ENCODE peak calls at places on chromosome 17, in five cellular contexts. One of them, this sample, is unnamed.

GRCh38 chr17:47176438-47176837 is 12.7 kb downstream of the CDC27 start:
- DNase-seq in psoas muscle: no peak
- DNase-seq in HCT116: no peak
- DNase-seq in BE2C: no peak
- DNase-seq in uterus: no peak
- DNase-seq in this sample: no peak

GRCh38 chr17:20092973-20093626 is 83.9 kb downstream of the SPECC1 start:
- DNase-seq in psoas muscle: no peak
- DNase-seq in BE2C: no peak
- DNase-seq in uterus: no peak
- DNase-seq in HCT116: no peak
- DNase-seq in this sample: no peak

GRCh38 chr17:40469805-40470675 is 26.8 kb downstream of the IGFBP4 start:
- DNase-seq in BE2C: no peak
- DNase-seq in HCT116: no peak
- DNase-seq in uterus: no peak
- DNase-seq in psoas muscle: no peak
- DNase-seq in this sample: no peak

GRCh38 chr17:64118452-64118979 is 11.4 kb downstream of the ERN1 start:
- DNase-seq in BE2C: no peak
- DNase-seq in psoas muscle: peak; percentile 59
- DNase-seq in uterus: peak; percentile 52
- DNase-seq in HCT116: no peak
- DNase-seq in this sample: no peak

GRCh38 chr17:72460711-72461110 is 339.9 kb downstream of the SOX9 start:
- DNase-seq in psoas muscle: no peak
- DNase-seq in BE2C: no peak
- DNase-seq in HCT116: no peak
- DNase-seq in uterus: no peak
- DNase-seq in this sample: no peak

GRCh38 chr17:37176683-37177082 is 199.1 kb upstream of the C17orf78 start:
- DNase-seq in HCT116: no peak
- DNase-seq in psoas muscle: no peak
- DNase-seq in BE2C: no peak
- DNase-seq in uterus: no peak
- DNase-seq in this sample: no peak

GRCh38 chr17:55453836-55454557 is 32.4 kb upstream of the MMD start:
- DNase-seq in uterus: no peak
- DNase-seq in HCT116: no peak
- DNase-seq in BE2C: no peak
- DNase-seq in psoas muscle: no peak
- DNase-seq in this sample: no peak

GRCh38 chr17:63838586-63839184 is 3.8 kb downstream of the SMARCD2 start:
- DNase-seq in psoas muscle: peak; percentile 98
- DNase-seq in HCT116: no peak
- DNase-seq in uterus: peak; percentile 91
- DNase-seq in BE2C: peak; percentile 71
- DNase-seq in this sample: no peak

GRCh38 chr17:14198013-14198412 is 38.6 kb downstream of the CDRT15 start:
- DNase-seq in BE2C: peak; percentile 59
- DNase-seq in psoas muscle: no peak
- DNase-seq in HCT116: no peak
- DNase-seq in uterus: no peak
- DNase-seq in this sample: no peak

GRCh38 chr17:1724351-1724868 is at the start of gene WDR81:
- DNase-seq in psoas muscle: peak; percentile 97
- DNase-seq in BE2C: peak; percentile 86
- DNase-seq in HCT116: peak; percentile 48
- DNase-seq in uterus: peak; percentile 91
- DNase-seq in this sample: peak; percentile 85

GRCh38 chr17:79919164-79919585 is 79.9 kb upstream of the CBX4 start:
- DNase-seq in BE2C: no peak
- DNase-seq in uterus: peak; percentile 61
- DNase-seq in HCT116: no peak
- DNase-seq in psoas muscle: peak; percentile 97
- DNase-seq in this sample: no peak

GRCh38 chr17:31248986-31249385 is 48.1 kb downstream of the OMG start:
- DNase-seq in HCT116: no peak
- DNase-seq in BE2C: no peak
- DNase-seq in psoas muscle: no peak
- DNase-seq in uterus: no peak
- DNase-seq in this sample: no peak

GRCh38 chr17:39619786-39620101 is 7.0 kb upstream of the PPP1R1B start:
- DNase-seq in BE2C: no peak
- DNase-seq in psoas muscle: no peak
- DNase-seq in uterus: no peak
- DNase-seq in HCT116: no peak
- DNase-seq in this sample: no peak

GRCh38 chr17:78883533-78884131 is 19.4 kb downstream of the CEP295NL start:
- DNase-seq in psoas muscle: peak; percentile 87
- DNase-seq in uterus: peak; percentile 92
- DNase-seq in HCT116: peak; percentile 72
- DNase-seq in BE2C: peak; percentile 88
- DNase-seq in this sample: no peak

GRCh38 chr17:56910509-56911235 is 3.2 kb downstream of the TRIM25 start:
- DNase-seq in psoas muscle: no peak
- DNase-seq in BE2C: no peak
- DNase-seq in HCT116: no peak
- DNase-seq in uterus: no peak
- DNase-seq in this sample: no peak

GRCh38 chr17:72164340-72164739 is 43.5 kb downstream of the SOX9 start:
- DNase-seq in psoas muscle: no peak
- DNase-seq in uterus: no peak
- DNase-seq in BE2C: no peak
- DNase-seq in HCT116: no peak
- DNase-seq in this sample: no peak

GRCh38 chr17:66275651-66276050 is 26.8 kb upstream of the PRKCA start:
- DNase-seq in psoas muscle: no peak
- DNase-seq in HCT116: peak; percentile 97
- DNase-seq in BE2C: no peak
- DNase-seq in uterus: no peak
- DNase-seq in this sample: no peak

GRCh38 chr17:71765437-71765836 is 355.4 kb upstream of the SOX9 start:
- DNase-seq in HCT116: no peak
- DNase-seq in BE2C: peak; percentile 13
- DNase-seq in uterus: no peak
- DNase-seq in psoas muscle: no peak
- DNase-seq in this sample: no peak

GRCh38 chr17:80253631-80254395 is 6.8 kb upstream of the RNF213 start:
- DNase-seq in BE2C: no peak
- DNase-seq in HCT116: no peak
- DNase-seq in psoas muscle: peak; percentile 46
- DNase-seq in uterus: no peak
- DNase-seq in this sample: no peak

GRCh38 chr17:15649861-15650391 is 30.4 kb upstream of the FBXW10B start:
- DNase-seq in HCT116: peak; percentile 91
- DNase-seq in BE2C: no peak
- DNase-seq in psoas muscle: no peak
- DNase-seq in uterus: peak; percentile 61
- DNase-seq in this sample: no peak

GRCh38 chr17:60315650-60316049 is 76.3 kb downstream of the USP32 start:
- DNase-seq in HCT116: no peak
- DNase-seq in BE2C: no peak
- DNase-seq in psoas muscle: no peak
- DNase-seq in uterus: no peak
- DNase-seq in this sample: peak; percentile 8

GRCh38 chr17:2212328-2212981 is 91.1 kb downstream of the SMG6 start:
- DNase-seq in HCT116: no peak
- DNase-seq in psoas muscle: peak; percentile 75
- DNase-seq in uterus: peak; percentile 74
- DNase-seq in BE2C: no peak
- DNase-seq in this sample: no peak

GRCh38 chr17:59565959-59566324 is 532 bp downstream of the DHX40 start:
- DNase-seq in psoas muscle: peak; percentile 56
- DNase-seq in HCT116: peak; percentile 81
- DNase-seq in uterus: peak; percentile 40
- DNase-seq in BE2C: peak; percentile 74
- DNase-seq in this sample: peak; percentile 58

GRCh38 chr17:34218757-34219156 is 36.3 kb upstream of the CCL2 start:
- DNase-seq in uterus: no peak
- DNase-seq in HCT116: no peak
- DNase-seq in psoas muscle: no peak
- DNase-seq in BE2C: no peak
- DNase-seq in this sample: no peak

GRCh38 chr17:49633250-49633649 is 44.6 kb downstream of the SPOP start:
- DNase-seq in psoas muscle: no peak
- DNase-seq in BE2C: no peak
- DNase-seq in uterus: no peak
- DNase-seq in HCT116: no peak
- DNase-seq in this sample: no peak
- H3K4me1 ChIP-seq in psoas muscle: peaks cover 69% of the 10 kb centered on the region
- H3K4me1 ChIP-seq in BE2C: peaks cover 9% of the 10 kb centered on the region
- H3K4me1 ChIP-seq in uterus: peaks cover 13% of the 10 kb centered on the region
- H3K4me1 ChIP-seq in HCT116: peaks cover 10% of the 10 kb centered on the region
- H3K4me1 ChIP-seq in this sample: peaks cover 7% of the 10 kb centered on the region

GRCh38 chr17:6941989-6942388 is 53.9 kb upstream of the ALOX12 start:
- DNase-seq in BE2C: no peak
- DNase-seq in psoas muscle: no peak
- DNase-seq in uterus: no peak
- DNase-seq in HCT116: no peak
- DNase-seq in this sample: no peak

GRCh38 chr17:6936370-6937028 is 59.4 kb upstream of the ALOX12 start:
- DNase-seq in BE2C: peak; percentile 13
- DNase-seq in uterus: peak; percentile 32
- DNase-seq in HCT116: no peak
- DNase-seq in psoas muscle: no peak
- DNase-seq in this sample: peak; percentile 28

GRCh38 chr17:6938637-6939036 is 57.2 kb upstream of the ALOX12 start:
- DNase-seq in uterus: no peak
- DNase-seq in HCT116: no peak
- DNase-seq in BE2C: no peak
- DNase-seq in psoas muscle: no peak
- DNase-seq in this sample: no peak

GRCh38 chr17:6940186-6940649 is 55.6 kb upstream of the ALOX12 start:
- DNase-seq in uterus: peak; percentile 21
- DNase-seq in psoas muscle: no peak
- DNase-seq in HCT116: no peak
- DNase-seq in BE2C: no peak
- DNase-seq in this sample: peak; percentile 25
- H3K4me3 ChIP-seq in uterus: peak overlapping the region; percentile 25
- H3K4me3 ChIP-seq in psoas muscle: peak overlapping the region; percentile 69
- H3K4me3 ChIP-seq in HCT116: no peak overlapping the region
- H3K4me3 ChIP-seq in BE2C: peak overlapping the region; percentile 67
- H3K4me3 ChIP-seq in this sample: peak overlapping the region; percentile 52

GRCh38 chr17:41551370-41551769 is 20.5 kb downstream of the KRT9 start:
- DNase-seq in psoas muscle: no peak
- DNase-seq in uterus: no peak
- DNase-seq in BE2C: no peak
- DNase-seq in HCT116: no peak
- DNase-seq in this sample: no peak

GRCh38 chr17:41552455-41552854 is 19.4 kb downstream of the KRT9 start:
- DNase-seq in uterus: no peak
- DNase-seq in psoas muscle: no peak
- DNase-seq in BE2C: no peak
- DNase-seq in HCT116: no peak
- DNase-seq in this sample: no peak

GRCh38 chr17:41555105-41555887 is 16.6 kb downstream of the KRT9 start:
- DNase-seq in BE2C: no peak
- DNase-seq in psoas muscle: no peak
- DNase-seq in HCT116: no peak
- DNase-seq in uterus: no peak
- DNase-seq in this sample: no peak

GRCh38 chr17:41553176-41553575 is 18.7 kb downstream of the KRT9 start:
- DNase-seq in psoas muscle: no peak
- DNase-seq in HCT116: no peak
- DNase-seq in uterus: no peak
- DNase-seq in BE2C: no peak
- DNase-seq in this sample: no peak

DNA sequence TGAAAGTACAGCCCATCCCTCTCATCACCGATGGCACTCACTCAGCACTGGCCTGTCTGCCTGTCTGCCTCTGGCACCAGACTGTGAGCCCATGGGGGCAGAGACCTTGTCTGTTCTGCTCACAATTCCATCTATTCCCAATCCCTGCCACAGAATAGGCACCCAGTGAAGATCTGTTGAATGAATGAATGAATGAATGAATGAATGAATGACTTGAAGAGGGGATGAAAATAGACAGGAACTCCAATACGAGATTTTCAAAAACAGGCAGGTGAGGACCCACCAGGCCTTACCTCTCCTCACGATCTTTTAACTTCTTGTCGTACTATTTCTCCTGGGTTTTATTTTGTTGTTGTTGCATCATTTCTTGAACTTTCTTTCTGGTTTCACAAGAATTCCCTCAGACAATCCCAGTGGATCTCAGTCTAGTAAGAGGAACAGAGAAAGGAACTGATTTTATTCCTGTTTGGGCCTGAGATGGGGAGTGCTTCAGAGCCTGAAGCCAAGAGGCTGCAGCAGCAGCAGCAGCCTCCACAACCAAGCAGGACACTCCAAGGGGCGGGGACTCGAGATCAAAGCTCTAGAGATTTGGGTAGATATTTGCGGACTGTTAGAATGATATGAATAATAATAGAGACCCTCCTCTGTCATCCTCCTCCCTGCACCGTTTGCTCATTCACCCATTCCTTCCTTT is 17.7 kb downstream of the KRT9 start:
- DNase-seq in uterus: no peak
- DNase-seq in psoas muscle: no peak
- DNase-seq in BE2C: no peak
- DNase-seq in HCT116: no peak
- DNase-seq in this sample: no peak
- H3K4me1 ChIP-seq in uterus: no peaks in the 10 kb centered on the region
- H3K4me1 ChIP-seq in psoas muscle: peaks cover under 1% of the 10 kb centered on the region
- H3K4me1 ChIP-seq in BE2C: no peaks in the 10 kb centered on the region
- H3K4me1 ChIP-seq in HCT116: peaks cover 5% of the 10 kb centered on the region
- H3K4me1 ChIP-seq in this sample: peaks cover 3% of the 10 kb centered on the region

GRCh38 chr17:82237746-82238561 is 9.1 kb downstream of the SLC16A3 start:
- DNase-seq in uterus: peak; percentile 39
- DNase-seq in psoas muscle: peak; percentile 61
- DNase-seq in HCT116: no peak
- DNase-seq in BE2C: peak; percentile 15
- DNase-seq in this sample: no peak
- H3K4me3 ChIP-seq in uterus: no peak overlapping the region
- H3K4me3 ChIP-seq in psoas muscle: peak overlapping the region; percentile 32
- H3K4me3 ChIP-seq in HCT116: no peak overlapping the region
- H3K4me3 ChIP-seq in BE2C: no peak overlapping the region
- H3K4me3 ChIP-seq in this sample: peak overlapping the region; percentile 37

GRCh38 chr17:54408741-54409140 is 491.9 kb upstream of the TOM1L1 start:
- DNase-seq in psoas muscle: no peak
- DNase-seq in uterus: no peak
- DNase-seq in BE2C: no peak
- DNase-seq in HCT116: no peak
- DNase-seq in this sample: no peak

GRCh38 chr17:54405826-54406225 is 494.8 kb upstream of the TOM1L1 start:
- DNase-seq in BE2C: no peak
- DNase-seq in HCT116: no peak
- DNase-seq in psoas muscle: no peak
- DNase-seq in uterus: no peak
- DNase-seq in this sample: no peak

GRCh38 chr17:54404259-54404658 is 496.4 kb upstream of the TOM1L1 start:
- DNase-seq in BE2C: no peak
- DNase-seq in uterus: no peak
- DNase-seq in psoas muscle: no peak
- DNase-seq in HCT116: no peak
- DNase-seq in this sample: no peak
- H3K4me1 ChIP-seq in BE2C: no peaks in the 10 kb centered on the region
- H3K4me1 ChIP-seq in uterus: no peaks in the 10 kb centered on the region
- H3K4me1 ChIP-seq in psoas muscle: no peaks in the 10 kb centered on the region
- H3K4me1 ChIP-seq in HCT116: no peaks in the 10 kb centered on the region
- H3K4me1 ChIP-seq in this sample: no peaks in the 10 kb centered on the region

GRCh38 chr17:50725769-50726655 is 6.6 kb downstream of the LUC7L3 start:
- DNase-seq in uterus: no peak
- DNase-seq in psoas muscle: no peak
- DNase-seq in HCT116: no peak
- DNase-seq in BE2C: no peak
- DNase-seq in this sample: no peak
- H3K4me3 ChIP-seq in uterus: no peak overlapping the region
- H3K4me3 ChIP-seq in psoas muscle: peak overlapping the region; percentile 36
- H3K4me3 ChIP-seq in HCT116: no peak overlapping the region
- H3K4me3 ChIP-seq in BE2C: no peak overlapping the region
- H3K4me3 ChIP-seq in this sample: peak overlapping the region; percentile 34